ENCODE peak calls at places on chromosomes 11 and 22, in four cellular contexts. P, O, V and E are unnamed samples.

GRCh38 chr11:124115782-124116616 is 749 bp downstream of the VWA5A start:
- DNase-seq in P (no peak), O (no peak), V (no peak), E (no peak)

GRCh38 chr11:109648804-109649203 is 226.8 kb downstream of the C11orf87 start:
- DNase-seq in P (no peak), O (no peak), V (no peak), E (no peak)

GRCh38 chr11:61293869-61294716 is 1.0 kb downstream of the VWCE start:
- DNase-seq in P (peak), O (peak), V (peak), E (peak)

GRCh38 chr11:6557063-6557462 is 46.4 kb downstream of the RRP8 start:
- DNase-seq in P (no peak), O (no peak), V (no peak), E (no peak)

GRCh38 chr11:2826679-2827056 is 58.9 kb downstream of the CDKN1C start:
- DNase-seq in P (no peak), O (no peak), V (no peak), E (no peak)

GRCh38 chr11:114883472-114883871 is 205.1 kb downstream of the NXPE2 start:
- DNase-seq in P (no peak), O (no peak), V (no peak), E (no peak)

GRCh38 chr11:108592591-108593213 is 866 bp downstream of the EXPH5 start:
- DNase-seq in P (peak), O (peak), V (no peak), E (peak)

GRCh38 chr11:36237341-36237740 is 51.9 kb downstream of the COMMD9 start:
- DNase-seq in P (no peak), O (no peak), V (no peak), E (no peak)

GRCh38 chr22:45892681-45893461 is 84.1 kb downstream of the WNT7B start:
- DNase-seq in P (no peak), O (no peak), V (no peak), E (no peak)

GRCh38 chr22:40258463-40259046 is 80.8 kb downstream of the TNRC6B start:
- DNase-seq in P (no peak), O (no peak), V (no peak), E (no peak)

GRCh38 chr11:85582111-85582510 is 45.0 kb downstream of the DLG2 start:
- DNase-seq in P (no peak), O (no peak), V (no peak), E (no peak)

GRCh38 chr11:93219440-93219839 is 21.6 kb upstream of the SLC36A4 start:
- DNase-seq in P (no peak), O (no peak), V (no peak), E (no peak)

GRCh38 chr11:134521452-134522289 is 109.6 kb upstream of the B3GAT1 start:
- DNase-seq in P (no peak), O (no peak), V (no peak), E (no peak)

GRCh38 chr22:35312198-35313059 is 12.7 kb downstream of the TOM1 start:
- DNase-seq in P (peak), O (no peak), V (peak), E (no peak)

GRCh38 chr11:17547051-17547577 is at the start of gene OTOG:
- DNase-seq in P (no peak), O (no peak), V (no peak), E (no peak)

GRCh38 chr11:111975076-111975806 is 38.1 kb downstream of the DIXDC1 start:
- DNase-seq in P (no peak), O (no peak), V (peak), E (no peak)

GRCh38 chr22:33842006-33842354 is 78.3 kb downstream of the LARGE1 start:
- DNase-seq in P (no peak), O (no peak), V (peak), E (no peak)

GRCh38 chr11:87223816-87224215 is 186.1 kb downstream of the TMEM135 start:
- DNase-seq in P (no peak), O (no peak), V (no peak), E (no peak)